ENCODE peak calls at places on chromosome 15, in six cellular contexts. One of them, this sample, is unnamed. For H3K9me3, the result is how much of the 10 kb centered on the place peaks cover.

GRCh38 chr15:95325763-95326688 is 1004.5 kb upstream of the NR2F2 start:
- DNase-seq in A549: no peak
- DNase-seq in right lobe of liver: no peak
- DNase-seq in IMR-90: no peak
- DNase-seq in spleen: no peak
- DNase-seq in Peyer's patch: no peak
- DNase-seq in this sample: no peak

GRCh38 chr15:60548101-60548500 is 69.2 kb upstream of the ICE2 start:
- DNase-seq in A549: no peak
- DNase-seq in right lobe of liver: no peak
- DNase-seq in IMR-90: no peak
- DNase-seq in spleen: no peak
- DNase-seq in Peyer's patch: no peak
- DNase-seq in this sample: no peak

GRCh38 chr15:66613743-66614142 is 47.9 kb upstream of the LCTL start:
- DNase-seq in A549: no peak
- DNase-seq in right lobe of liver: no peak
- DNase-seq in IMR-90: no peak
- DNase-seq in spleen: peak
- DNase-seq in Peyer's patch: no peak
- DNase-seq in this sample: no peak

GRCh38 chr15:48603123-48603500 is 42.4 kb downstream of the FBN1 start:
- DNase-seq in A549: no peak
- DNase-seq in right lobe of liver: no peak
- DNase-seq in IMR-90: no peak
- DNase-seq in spleen: no peak
- DNase-seq in Peyer's patch: no peak
- DNase-seq in this sample: no peak

GRCh38 chr15:33021806-33022389 is 172.6 kb downstream of the FMN1 start:
- DNase-seq in A549: peak
- DNase-seq in right lobe of liver: no peak
- DNase-seq in IMR-90: peak
- DNase-seq in spleen: no peak
- DNase-seq in Peyer's patch: no peak
- DNase-seq in this sample: no peak

GRCh38 chr15:78873796-78874761 is 1.4 kb downstream of the MORF4L1 start:
- DNase-seq in A549: no peak
- DNase-seq in right lobe of liver: peak
- DNase-seq in IMR-90: peak
- DNase-seq in spleen: peak
- DNase-seq in Peyer's patch: peak
- DNase-seq in this sample: no peak

GRCh38 chr15:40409366-40409765 is 3.8 kb downstream of the IVD start:
- DNase-seq in A549: no peak
- DNase-seq in right lobe of liver: no peak
- DNase-seq in IMR-90: no peak
- DNase-seq in spleen: no peak
- DNase-seq in Peyer's patch: no peak
- DNase-seq in this sample: no peak

GRCh38 chr15:62977952-62978811 is 64.4 kb upstream of the TPM1 start:
- DNase-seq in A549: no peak
- DNase-seq in right lobe of liver: no peak
- DNase-seq in IMR-90: peak
- DNase-seq in spleen: no peak
- DNase-seq in Peyer's patch: no peak
- DNase-seq in this sample: no peak

GRCh38 chr15:57044072-57044702 is 125.7 kb downstream of the TCF12 start:
- DNase-seq in A549: no peak
- DNase-seq in right lobe of liver: no peak
- DNase-seq in IMR-90: no peak
- DNase-seq in spleen: no peak
- DNase-seq in Peyer's patch: no peak
- DNase-seq in this sample: no peak

GRCh38 chr15:88624156-88624970 is 3.2 kb downstream of the AEN start:
- DNase-seq in A549: no peak
- DNase-seq in right lobe of liver: no peak
- DNase-seq in IMR-90: peak
- DNase-seq in spleen: no peak
- DNase-seq in Peyer's patch: no peak
- DNase-seq in this sample: no peak

GRCh38 chr15:98439523-98439942 is 208.8 kb upstream of the IGF1R start:
- DNase-seq in A549: no peak
- DNase-seq in right lobe of liver: no peak
- DNase-seq in IMR-90: no peak
- DNase-seq in spleen: no peak
- DNase-seq in Peyer's patch: no peak
- DNase-seq in this sample: no peak

GRCh38 chr15:55253580-55253979 is 36.0 kb downstream of the RAB27A start:
- DNase-seq in A549: no peak
- DNase-seq in right lobe of liver: no peak
- DNase-seq in IMR-90: peak
- DNase-seq in spleen: no peak
- DNase-seq in Peyer's patch: no peak
- DNase-seq in this sample: no peak

GRCh38 chr15:62663547-62663946 is 379.0 kb upstream of the TPM1 start:
- DNase-seq in A549: no peak
- DNase-seq in right lobe of liver: no peak
- DNase-seq in IMR-90: no peak
- DNase-seq in spleen: no peak
- DNase-seq in Peyer's patch: no peak
- DNase-seq in this sample: no peak

GRCh38 chr15:48644827-48645557 is 517 bp downstream of the FBN1 start:
- DNase-seq in A549: peak
- DNase-seq in right lobe of liver: peak
- DNase-seq in IMR-90: peak
- DNase-seq in spleen: peak
- DNase-seq in Peyer's patch: no peak
- DNase-seq in this sample: no peak

GRCh38 chr15:80779658-80780415 is 667 bp downstream of the CEMIP start:
- DNase-seq in A549: peak
- DNase-seq in right lobe of liver: no peak
- DNase-seq in IMR-90: peak
- DNase-seq in spleen: no peak
- DNase-seq in Peyer's patch: no peak
- DNase-seq in this sample: no peak

GRCh38 chr15:79053894-79054293 is 36.7 kb downstream of the RASGRF1 start:
- DNase-seq in A549: no peak
- DNase-seq in right lobe of liver: no peak
- DNase-seq in IMR-90: no peak
- DNase-seq in spleen: peak
- DNase-seq in Peyer's patch: no peak
- DNase-seq in this sample: no peak

GRCh38 chr15:49187537-49188245 is 17.6 kb downstream of the GALK2 start:
- DNase-seq in A549: no peak
- DNase-seq in right lobe of liver: no peak
- DNase-seq in IMR-90: peak
- DNase-seq in spleen: no peak
- DNase-seq in Peyer's patch: no peak
- DNase-seq in this sample: no peak

GRCh38 chr15:95127356-95127755 is 896.0 kb downstream of the MCTP2 start:
- DNase-seq in A549: no peak
- DNase-seq in right lobe of liver: no peak
- DNase-seq in IMR-90: peak
- DNase-seq in spleen: no peak
- DNase-seq in Peyer's patch: no peak
- DNase-seq in this sample: no peak

GRCh38 chr15:82585072-82585471 is 44.8 kb upstream of the RPS17 start:
- DNase-seq in A549: no peak
- DNase-seq in right lobe of liver: no peak
- DNase-seq in IMR-90: peak
- DNase-seq in spleen: no peak
- DNase-seq in Peyer's patch: no peak
- DNase-seq in this sample: no peak

GRCh38 chr15:74265046-74265639 is 29.0 kb downstream of the CCDC33 start:
- DNase-seq in A549: no peak
- DNase-seq in right lobe of liver: no peak
- DNase-seq in IMR-90: peak
- DNase-seq in spleen: no peak
- DNase-seq in Peyer's patch: no peak
- DNase-seq in this sample: no peak

GRCh38 chr15:101180620-101181307 is 71.1 kb downstream of the CHSY1 start:
- DNase-seq in A549: no peak
- DNase-seq in right lobe of liver: no peak
- DNase-seq in IMR-90: no peak
- DNase-seq in spleen: no peak
- DNase-seq in Peyer's patch: no peak
- DNase-seq in this sample: no peak

GRCh38 chr15:98419173-98419814 is 229.0 kb upstream of the IGF1R start:
- DNase-seq in A549: no peak
- DNase-seq in right lobe of liver: no peak
- DNase-seq in IMR-90: no peak
- DNase-seq in spleen: no peak
- DNase-seq in Peyer's patch: no peak
- DNase-seq in this sample: no peak

GRCh38 chr15:100284701-100285100 is 57.1 kb downstream of the ADAMTS17 start:
- DNase-seq in A549: no peak
- DNase-seq in right lobe of liver: peak
- DNase-seq in IMR-90: no peak
- DNase-seq in spleen: no peak
- DNase-seq in Peyer's patch: peak
- DNase-seq in this sample: no peak

GRCh38 chr15:41505776-41506175 is 7.9 kb downstream of the LTK start:
- DNase-seq in A549: no peak
- DNase-seq in right lobe of liver: no peak
- DNase-seq in IMR-90: no peak
- DNase-seq in spleen: no peak
- DNase-seq in Peyer's patch: no peak
- DNase-seq in this sample: no peak

GRCh38 chr15:84749111-84749991 is 959 bp downstream of the ZNF592 start:
- DNase-seq in A549: no peak
- DNase-seq in right lobe of liver: peak
- DNase-seq in IMR-90: no peak
- DNase-seq in spleen: peak
- DNase-seq in Peyer's patch: peak
- DNase-seq in this sample: no peak

GRCh38 chr15:90501898-90502297 is 27.8 kb upstream of the CRTC3 start:
- DNase-seq in A549: no peak
- DNase-seq in right lobe of liver: no peak
- DNase-seq in IMR-90: no peak
- DNase-seq in spleen: no peak
- DNase-seq in Peyer's patch: no peak
- DNase-seq in this sample: no peak

GRCh38 chr15:63072809-63073277 is 30.3 kb downstream of the TPM1 start:
- DNase-seq in A549: no peak
- DNase-seq in right lobe of liver: no peak
- DNase-seq in IMR-90: no peak
- DNase-seq in spleen: no peak
- DNase-seq in Peyer's patch: no peak
- DNase-seq in this sample: no peak

GRCh38 chr15:101501703-101502373 is 12.3 kb upstream of the PCSK6 start:
- DNase-seq in A549: peak
- DNase-seq in right lobe of liver: no peak
- DNase-seq in IMR-90: no peak
- DNase-seq in spleen: peak
- DNase-seq in Peyer's patch: peak
- DNase-seq in this sample: no peak

GRCh38 chr15:25572201-25572600 is 133.4 kb upstream of the UBE3A start:
- DNase-seq in A549: no peak
- DNase-seq in right lobe of liver: no peak
- DNase-seq in IMR-90: no peak
- DNase-seq in spleen: no peak
- DNase-seq in Peyer's patch: no peak
- DNase-seq in this sample: no peak

GRCh38 chr15:91948001-91948608 is 94.6 kb downstream of the SLCO3A1 start:
- DNase-seq in A549: peak
- DNase-seq in right lobe of liver: no peak
- DNase-seq in IMR-90: peak
- DNase-seq in spleen: no peak
- DNase-seq in Peyer's patch: no peak
- DNase-seq in this sample: no peak

GRCh38 chr15:100101389-100102089 is 240.2 kb downstream of the ADAMTS17 start:
- DNase-seq in A549: no peak
- DNase-seq in right lobe of liver: no peak
- DNase-seq in IMR-90: no peak
- DNase-seq in spleen: no peak
- DNase-seq in Peyer's patch: no peak
- DNase-seq in this sample: no peak

GRCh38 chr15:78234515-78235040 is at the start of gene ACSBG1:
- DNase-seq in A549: no peak
- DNase-seq in right lobe of liver: no peak
- DNase-seq in IMR-90: no peak
- DNase-seq in spleen: peak
- DNase-seq in Peyer's patch: peak
- DNase-seq in this sample: no peak

GRCh38 chr15:58541410-58542087 is 109.8 kb downstream of the LIPC start:
- DNase-seq in A549: no peak
- DNase-seq in right lobe of liver: no peak
- DNase-seq in IMR-90: no peak
- DNase-seq in spleen: no peak
- DNase-seq in Peyer's patch: peak
- DNase-seq in this sample: no peak
- H3K27ac ChIP-seq in A549: peak
- H3K27ac ChIP-seq in right lobe of liver: no peak
- H3K27ac ChIP-seq in IMR-90: no peak
- H3K27ac ChIP-seq in spleen: no peak
- H3K27ac ChIP-seq in Peyer's patch: no peak
- H3K27ac ChIP-seq in this sample: no peak

DNA sequence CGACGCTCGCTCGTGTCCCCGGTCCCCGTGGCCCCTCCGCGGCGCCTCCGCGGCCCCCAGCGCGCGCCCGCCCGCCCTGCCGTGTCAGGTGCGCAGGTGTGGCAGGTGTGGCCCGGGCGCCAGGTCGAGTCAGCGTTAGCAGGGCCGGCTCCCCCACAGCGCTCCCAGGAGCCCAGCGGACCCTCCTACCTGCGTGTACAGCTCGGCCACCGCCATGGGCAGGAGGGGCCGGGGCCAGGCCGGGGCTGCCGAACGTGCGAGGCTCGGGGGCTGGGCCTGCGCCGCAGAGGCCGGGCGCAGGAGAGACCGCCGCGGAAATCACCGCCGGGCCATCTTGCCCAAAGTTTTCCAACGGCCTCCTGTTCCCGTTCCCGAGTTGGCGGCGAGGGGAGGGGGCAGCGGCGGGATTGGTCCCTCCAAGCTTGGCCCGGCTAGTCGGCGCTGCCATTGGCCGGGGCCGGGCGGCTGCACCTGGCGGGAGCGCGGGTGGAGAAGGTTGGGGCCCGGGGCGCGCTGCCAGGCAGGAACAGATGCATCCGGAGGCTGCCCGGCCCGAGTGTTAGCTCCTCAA is at the start of gene MYO5C:
- DNase-seq in A549: peak
- DNase-seq in right lobe of liver: peak
- DNase-seq in IMR-90: no peak
- DNase-seq in spleen: peak
- DNase-seq in Peyer's patch: peak
- DNase-seq in this sample: no peak
- TF ChIP-seq POLR2A in A549: no peak
- TF ChIP-seq POLR2A in right lobe of liver: peak
- TF ChIP-seq POLR2A in IMR-90: no peak
- TF ChIP-seq POLR2A in spleen: no peak
- TF ChIP-seq POLR2A in Peyer's patch: peak
- TF ChIP-seq POLR2A in this sample: no peak

GRCh38 chr15:24039683-24040082 is 352.6 kb upstream of the NDN start:
- DNase-seq in A549: no peak
- DNase-seq in right lobe of liver: no peak
- DNase-seq in IMR-90: no peak
- DNase-seq in spleen: no peak
- DNase-seq in Peyer's patch: no peak
- DNase-seq in this sample: no peak
- H3K9me3 ChIP-seq in A549: under half
- H3K9me3 ChIP-seq in right lobe of liver: under half
- H3K9me3 ChIP-seq in IMR-90: under half
- H3K9me3 ChIP-seq in spleen: half or more
- H3K9me3 ChIP-seq in Peyer's patch: under half
- H3K9me3 ChIP-seq in this sample: under half

GRCh38 chr15:39140060-39140604 is 440.7 kb upstream of the THBS1 start:
- DNase-seq in A549: peak
- DNase-seq in right lobe of liver: no peak
- DNase-seq in IMR-90: peak
- DNase-seq in spleen: no peak
- DNase-seq in Peyer's patch: no peak
- DNase-seq in this sample: no peak
- H3K27ac ChIP-seq in A549: peak
- H3K27ac ChIP-seq in right lobe of liver: no peak
- H3K27ac ChIP-seq in IMR-90: peak
- H3K27ac ChIP-seq in spleen: no peak
- H3K27ac ChIP-seq in Peyer's patch: no peak
- H3K27ac ChIP-seq in this sample: no peak